ENCODE peak calls at places on chromosomes 16 and 17, in nine cellular contexts. F is stimulated activated CD4-positive, alpha-beta T cell treated with anti-CD3 and anti-CD28 coated beads, Interleukin-12 subunit alpha, Interleukin-12 subunit beta, amount 100 ng/mL, for 24 hours; R is NCI-H345; L is MG63; G is G401; Y is right lobe of liver; K is activated T-helper 9 cell treated with anti-CD3 and anti-CD28 coated beads, Interleukin-2, amount 50 U/mL, for 16 hours; B is cardiac fibroblast; U is Jurkat, Clone E6-1. O is an unnamed sample.

GRCh38 chr17:8123695-8124349 is at the start of gene HES7:
- DNase-seq in B (peak), L (no peak), F (no peak), G (peak), U (no peak), K (no peak), R (peak), Y (no peak), O (no peak)

GRCh38 chr17:42431758-42432161 is 8.7 kb upstream of the CAVIN1 start:
- DNase-seq in G (no peak), B (peak), F (no peak), Y (no peak), R (no peak), L (no peak), U (no peak), K (no peak), O (no peak)

GRCh38 chr17:78992542-78993212 is 13.0 kb upstream of the LGALS3BP start:
- DNase-seq in F (no peak), U (no peak), Y (peak), B (no peak), L (no peak), G (no peak), R (no peak), K (no peak), O (no peak)

GRCh38 chr17:34386925-34387550 is 24.0 kb upstream of the CCL1 start:
- DNase-seq in F (peak), Y (no peak), B (peak), K (no peak), U (peak), L (peak), R (no peak), G (peak), O (no peak)

GRCh38 chr16:57939872-57940224 is 31.1 kb downstream of the CNGB1 start:
- DNase-seq in K (no peak), G (no peak), R (no peak), F (no peak), U (no peak), Y (no peak), L (no peak), B (no peak), O (no peak)

GRCh38 chr17:50279181-50279526 is 4.9 kb downstream of the TMEM92 start:
- DNase-seq in L (peak), G (no peak), U (no peak), R (no peak), F (no peak), K (no peak), Y (no peak), B (no peak), O (no peak)

GRCh38 chr17:51948128-51948527 is 210.4 kb downstream of the CA10 start:
- DNase-seq in G (no peak), K (no peak), L (peak), F (no peak), B (no peak), R (peak), Y (no peak), U (no peak), O (peak)

GRCh38 chr17:41073676-41074075 is 8.0 kb upstream of the KRTAP2-4 start:
- DNase-seq in R (no peak), B (no peak), G (no peak), L (no peak), K (no peak), F (no peak), U (no peak), Y (no peak), O (no peak)

GRCh38 chr16:29011112-29011511 is 26.3 kb downstream of the LAT start:
- DNase-seq in Y (no peak), L (no peak), K (no peak), F (no peak), R (no peak), U (no peak), B (no peak), G (no peak), O (no peak)

GRCh38 chr16:46908540-46909372 is 24.6 kb downstream of the GPT2 start:
- DNase-seq in Y (no peak), R (peak), F (peak), B (peak), G (peak), K (peak), L (peak), U (peak), O (peak)

GRCh38 chr16:70302745-70303144 is 3.8 kb downstream of the DDX19B start:
- DNase-seq in G (no peak), B (no peak), K (no peak), L (no peak), U (no peak), R (no peak), Y (no peak), F (no peak), O (no peak)

GRCh38 chr17:81825841-81826471 is 7.1 kb downstream of the MCRIP1 start:
- DNase-seq in K (no peak), R (no peak), Y (no peak), L (no peak), U (no peak), F (no peak), B (no peak), G (no peak), O (no peak)

GRCh38 chr17:58001461-58002124 is 5.5 kb downstream of the SRSF1 start:
- DNase-seq in F (no peak), K (no peak), L (no peak), G (no peak), Y (no peak), R (no peak), U (no peak), B (no peak), O (no peak)

GRCh38 chr17:50685334-50685665 is 22.4 kb downstream of the ANKRD40 start:
- DNase-seq in F (no peak), B (no peak), K (no peak), R (no peak), U (no peak), L (no peak), G (no peak), Y (no peak), O (no peak)

GRCh38 chr17:28901866-28902818 is 737 bp downstream of the DHRS13 start:
- DNase-seq in G (peak), K (peak), L (peak), F (peak), R (peak), B (peak), Y (peak), U (peak), O (peak)

GRCh38 chr16:63129411-63130125 is 1093.3 kb upstream of the CDH8 start:
- DNase-seq in L (no peak), F (no peak), K (no peak), G (no peak), Y (no peak), R (no peak), U (no peak), B (no peak), O (no peak)

GRCh38 chr17:78499715-78500540 is 77.3 kb downstream of the DNAH17 start:
- DNase-seq in U (no peak), B (no peak), L (no peak), Y (no peak), F (no peak), R (no peak), K (no peak), G (no peak), O (no peak)

GRCh38 chr17:376936-377863 is 24.6 kb upstream of the RPH3AL start:
- DNase-seq in U (peak), F (no peak), Y (peak), L (peak), B (no peak), K (no peak), R (no peak), G (peak), O (no peak)